ENCODE peak calls at places on chromosomes 1 and 21, in six cellular contexts. L is HTR-8/SVneo; R is activated gamma-delta T cell; M is NCI-H460; I is stimulated activated CD4-positive, alpha-beta T cell treated with anti-CD3 and anti-CD28 coated beads, Interleukin-1b, Interleukin-23, amount 100 ng/mL, for 24 hours; G is AG04450. A is an unnamed sample.

GRCh38 chr21:34035619-34036354 is 37.6 kb upstream of the MRPS6 start:
- DNase-seq in L (no peak), R (no peak), M (no peak), I (no peak), G (no peak), A (no peak)

GRCh38 chr1:184212649-184213314 is 161.3 kb downstream of the TSEN15 start:
- DNase-seq in L (peak), R (no peak), M (no peak), I (no peak), G (peak), A (peak)

GRCh38 chr1:35442737-35443136 is 114.5 kb downstream of the KIAA0319L start:
- DNase-seq in L (no peak), R (no peak), M (no peak), I (no peak), G (no peak), A (no peak)

GRCh38 chr1:100213141-100213540 is 35.1 kb upstream of the LRRC39 start:
- DNase-seq in L (no peak), R (no peak), M (no peak), I (no peak), G (no peak), A (no peak)

GRCh38 chr1:203985044-203985443 is 87.9 kb upstream of the SOX13 start:
- DNase-seq in L (peak), R (no peak), M (no peak), I (no peak), G (no peak), A (no peak)

GRCh38 chr1:11151134-11151533 is 38.0 kb upstream of the ANGPTL7 start:
- DNase-seq in L (no peak), R (no peak), M (no peak), I (no peak), G (no peak), A (no peak)

GRCh38 chr1:153649137-153649866 is 9.2 kb upstream of the SNAPIN start:
- DNase-seq in L (no peak), R (no peak), M (no peak), I (no peak), G (no peak), A (no peak)

GRCh38 chr21:44763451-44764318 is 37.9 kb downstream of the UBE2G2 start:
- DNase-seq in L (no peak), R (no peak), M (no peak), I (no peak), G (no peak), A (no peak)

GRCh38 chr1:6727535-6727934 is 25.9 kb upstream of the DNAJC11 start:
- DNase-seq in L (peak), R (no peak), M (peak), I (no peak), G (peak), A (peak)

GRCh38 chr1:91771717-91772116 is 114.2 kb downstream of the TGFBR3 start:
- DNase-seq in L (no peak), R (no peak), M (no peak), I (no peak), G (no peak), A (no peak)

GRCh38 chr1:167332503-167332902 is 111.8 kb downstream of the POU2F1 start:
- DNase-seq in L (no peak), R (no peak), M (no peak), I (no peak), G (no peak), A (peak)

GRCh38 chr1:227934476-227935313 is 13.0 kb downstream of the WNT9A start:
- DNase-seq in L (peak), R (no peak), M (peak), I (no peak), G (no peak), A (peak)

GRCh38 chr1:53982034-53982761 is 35.8 kb downstream of the LDLRAD1 start:
- DNase-seq in L (peak), R (no peak), M (no peak), I (no peak), G (peak), A (peak)

GRCh38 chr21:25961042-25961441 is 209.5 kb downstream of the APP start:
- DNase-seq in L (no peak), R (no peak), M (no peak), I (no peak), G (no peak), A (no peak)

GRCh38 chr1:26015358-26015757 is 6.2 kb upstream of the EXTL1 start:
- DNase-seq in L (no peak), R (no peak), M (no peak), I (no peak), G (no peak), A (peak)

GRCh38 chr1:85307987-85308836 is 31.8 kb upstream of the BCL10 start:
- DNase-seq in L (peak), R (peak), M (peak), I (peak), G (no peak), A (peak)

GRCh38 chr1:199157494-199157893 is 518.7 kb downstream of the PTPRC start:
- DNase-seq in L (no peak), R (no peak), M (no peak), I (no peak), G (no peak), A (no peak)

GRCh38 chr1:101144868-101145808 is 91.7 kb upstream of the S1PR1 start:
- DNase-seq in L (no peak), R (no peak), M (no peak), I (no peak), G (no peak), A (peak)

GRCh38 chr1:17351047-17351446 is 20.9 kb upstream of the PADI6 start:
- DNase-seq in L (no peak), R (no peak), M (no peak), I (no peak), G (no peak), A (no peak)

GRCh38 chr1:33036051-33036525 is 595 bp downstream of the AK2 start:
- DNase-seq in L (no peak), R (no peak), M (no peak), I (no peak), G (no peak), A (peak)

GRCh38 chr1:8687053-8687452 is 130.4 kb downstream of the RERE start:
- DNase-seq in L (no peak), R (no peak), M (no peak), I (no peak), G (no peak), A (peak)